ENCODE peak calls at places on chromosomes 12 and 14, in eight cellular contexts. Q, Y, K, W, S, A, N and G are unnamed samples.

GRCh38 chr14:94372021-94372605 is 16.3 kb downstream of the SERPINA1 start:
- DNase-seq in Q (no peak), Y (no peak), K (no peak), W (no peak), S (no peak), A (no peak), N (no peak), G (no peak)

GRCh38 chr14:92897922-92898599 is 24.9 kb upstream of the CHGA start:
- DNase-seq in Q (no peak), Y (no peak), K (no peak), W (no peak), S (peak; percentile 64), A (no peak), N (peak; percentile 12), G (no peak)

GRCh38 chr12:53676715-53677611 is 1.1 kb upstream of the ATP5MC2 start:
- DNase-seq in Q (peak; percentile 64), Y (peak; percentile 32), K (peak; percentile 84), W (peak; percentile 47), S (peak; percentile 12), A (peak; percentile 78), N (no peak), G (peak; percentile 82)

GRCh38 chr12:131799828-131800593 is 28.2 kb upstream of the MMP17 start:
- DNase-seq in Q (no peak), Y (no peak), K (peak; percentile 53), W (no peak), S (no peak), A (no peak), N (no peak), G (peak; percentile 76)

GRCh38 chr12:54306925-54307731 is 6.3 kb upstream of the NFE2 start:
- DNase-seq in Q (peak; percentile 92), Y (no peak), K (no peak), W (peak; percentile 74), S (peak; percentile 33), A (peak; percentile 50), N (peak; percentile 50), G (peak; percentile 98)

GRCh38 chr12:7907009-7907408 is 29.0 kb downstream of the SLC2A3 start:
- DNase-seq in Q (no peak), Y (peak; percentile 5), K (peak; percentile 56), W (peak; percentile 66), S (no peak), A (peak; percentile 70), N (peak; percentile 64), G (no peak)

GRCh38 chr12:3646561-3647241 is 106.2 kb downstream of the CRACR2A start:
- DNase-seq in Q (no peak), Y (no peak), K (no peak), W (peak; percentile 75), S (no peak), A (no peak), N (no peak), G (no peak)

GRCh38 chr12:128817115-128818015 is 6.4 kb downstream of the SLC15A4 start:
- DNase-seq in Q (peak; percentile 77), Y (no peak), K (no peak), W (peak; percentile 74), S (no peak), A (peak; percentile 53), N (no peak), G (peak; percentile 56)

GRCh38 chr14:92981726-92982125 is 58.8 kb downstream of the CHGA start:
- DNase-seq in Q (peak; percentile 17), Y (no peak), K (no peak), W (no peak), S (no peak), A (no peak), N (no peak), G (no peak)

GRCh38 chr12:104585448-104586055 is 128.8 kb downstream of the CHST11 start:
- DNase-seq in Q (no peak), Y (no peak), K (no peak), W (no peak), S (no peak), A (no peak), N (no peak), G (no peak)

GRCh38 chr14:38866461-38866860 is 236.6 kb downstream of the SEC23A start:
- DNase-seq in Q (no peak), Y (no peak), K (no peak), W (no peak), S (no peak), A (no peak), N (no peak), G (no peak)

GRCh38 chr14:99809376-99809775 is 16.2 kb downstream of the EML1 start:
- DNase-seq in Q (peak; percentile 87), Y (no peak), K (no peak), W (peak; percentile 61), S (no peak), A (peak; percentile 95), N (no peak), G (no peak)

GRCh38 chr14:95562892-95563685 is 28.2 kb downstream of the GLRX5 start:
- DNase-seq in Q (no peak), Y (no peak), K (no peak), W (no peak), S (no peak), A (peak; percentile 22), N (no peak), G (no peak)

GRCh38 chr12:48936379-48936979 is 11.2 kb upstream of the FKBP11 start:
- DNase-seq in Q (peak; percentile 80), Y (peak; percentile 89), K (peak; percentile 41), W (peak; percentile 77), S (peak; percentile 73), A (peak; percentile 82), N (peak; percentile 76), G (peak; percentile 60)

GRCh38 chr12:132404956-132405741 is 75.8 kb upstream of the GALNT9 start:
- DNase-seq in Q (peak; percentile 16), Y (no peak), K (no peak), W (no peak), S (no peak), A (no peak), N (no peak), G (peak; percentile 74)

GRCh38 chr14:99252443-99252939 is 19.5 kb downstream of the BCL11B start:
- DNase-seq in Q (no peak), Y (no peak), K (no peak), W (no peak), S (no peak), A (no peak), N (no peak), G (no peak)

GRCh38 chr12:54022960-54023884 is 5.0 kb upstream of the HOXC6 start:
- DNase-seq in Q (no peak), Y (no peak), K (no peak), W (no peak), S (no peak), A (no peak), N (no peak), G (no peak)

GRCh38 chr12:3033538-3033865 is 43.7 kb upstream of the TSPAN9 start:
- DNase-seq in Q (no peak), Y (no peak), K (peak; percentile 86), W (no peak), S (no peak), A (no peak), N (no peak), G (no peak)

GRCh38 chr14:104601786-104602185 is 2.8 kb downstream of the TMEM179 start:
- DNase-seq in Q (peak; percentile 45), Y (no peak), K (peak; percentile 78), W (no peak), S (no peak), A (peak; percentile 24), N (no peak), G (peak; percentile 32)

GRCh38 chr12:18261273-18261672 is at the start of gene PIK3C2G:
- DNase-seq in Q (no peak), Y (no peak), K (no peak), W (no peak), S (no peak), A (no peak), N (peak; percentile 83), G (no peak)

GRCh38 chr14:61640158-61640833 is 55.0 kb upstream of the HIF1A start:
- DNase-seq in Q (no peak), Y (no peak), K (no peak), W (no peak), S (no peak), A (peak; percentile 43), N (no peak), G (no peak)